ENCODE peak calls at places on chromosomes 1 and 21, in four cellular contexts. F is KG1; W is stimulated activated CD8-positive, alpha-beta memory T cell treated with anti-CD3 and anti-CD28 coated beads, Interleukin-15, amount 100 ng/mL, for 1 hour; J is NCI-H345. P is an unnamed sample.

GRCh38 chr1:116881879-116882520 is 27.7 kb upstream of the PTGFRN start:
- DNase-seq in F (no peak), W (no peak), J (peak; percentile 26), P (peak; percentile 14)

GRCh38 chr1:221776495-221777413 is 34.9 kb upstream of the DUSP10 start:
- DNase-seq in F (no peak), W (no peak), J (no peak), P (no peak)

GRCh38 chr1:32071758-32072621 is 749 bp upstream of the TMEM39B start:
- DNase-seq in F (peak; percentile 28), W (no peak), J (no peak), P (no peak)

GRCh38 chr1:6082430-6082971 is 36.8 kb downstream of the KCNAB2 start:
- DNase-seq in F (no peak), W (no peak), J (no peak), P (no peak)

GRCh38 chr1:7558041-7558461 is 213.0 kb upstream of the VAMP3 start:
- DNase-seq in F (no peak), W (no peak), J (no peak), P (no peak)

GRCh38 chr1:53324728-53325297 is 3.1 kb downstream of the LRP8 start:
- DNase-seq in F (no peak), W (no peak), J (no peak), P (no peak)

GRCh38 chr21:39149882-39150281 is 33.4 kb downstream of the PSMG1 start:
- DNase-seq in F (no peak), W (no peak), J (no peak), P (no peak)

GRCh38 chr1:248841702-248842395 is 3.8 kb downstream of the ZNF672 start:
- DNase-seq in F (no peak), W (no peak), J (peak; percentile 14), P (no peak)

GRCh38 chr1:234731371-234732085 is 121.5 kb upstream of the IRF2BP2 start:
- DNase-seq in F (no peak), W (no peak), J (no peak), P (no peak)

GRCh38 chr1:223048026-223048425 is 95.0 kb downstream of the TLR5 start:
- DNase-seq in F (no peak), W (no peak), J (no peak), P (no peak)

GRCh38 chr21:42474043-42474831 is 21.8 kb downstream of the RSPH1 start:
- DNase-seq in F (no peak), W (no peak), J (peak; percentile 18), P (no peak)

GRCh38 chr1:153192697-153193096 is 10.5 kb upstream of the LELP1 start:
- DNase-seq in F (no peak), W (no peak), J (peak; percentile 77), P (no peak)

GRCh38 chr1:55225228-55225627 is 10.1 kb upstream of the USP24 start:
- DNase-seq in F (no peak), W (no peak), J (no peak), P (no peak)

GRCh38 chr1:221715321-221716169 is 26.3 kb downstream of the DUSP10 start:
- DNase-seq in F (no peak), W (no peak), J (peak; percentile 78), P (no peak)

GRCh38 chr1:12063141-12064072 is at the start of gene TNFRSF8:
- DNase-seq in F (no peak), W (no peak), J (peak; percentile 5), P (peak; percentile 7)

GRCh38 chr1:232438476-232438875 is 191.5 kb downstream of the SIPA1L2 start:
- DNase-seq in F (no peak), W (no peak), J (peak; percentile 24), P (no peak)

GRCh38 chr1:100343897-100344296 is 8.4 kb upstream of the CDC14A start:
- DNase-seq in F (no peak), W (no peak), J (no peak), P (no peak)

GRCh38 chr1:13996334-13996733 is 296.3 kb downstream of the PRDM2 start:
- DNase-seq in F (no peak), W (no peak), J (no peak), P (no peak)

GRCh38 chr1:163970699-163971098 is 588.3 kb upstream of the PBX1 start:
- DNase-seq in F (no peak), W (no peak), J (peak; percentile 5), P (no peak)

GRCh38 chr21:44421901-44422840 is 33.1 kb upstream of the LRRC3 start:
- DNase-seq in F (no peak), W (no peak), J (no peak), P (no peak)

GRCh38 chr1:9324246-9325096 is 31.8 kb downstream of the SPSB1 start:
- DNase-seq in F (no peak), W (no peak), J (no peak), P (no peak)

GRCh38 chr1:43565600-43566360 is 35.1 kb downstream of the PTPRF start:
- DNase-seq in F (no peak), W (no peak), J (no peak), P (no peak)

GRCh38 chr1:150813028-150813707 is 5.1 kb upstream of the CTSK start:
- DNase-seq in F (no peak), W (no peak), J (peak; percentile 36), P (peak; percentile 28)

GRCh38 chr1:204688776-204689175 is 3.2 kb upstream of the LRRN2 start:
- DNase-seq in F (no peak), W (no peak), J (no peak), P (no peak)

GRCh38 chr1:41813755-41814694 is 104.7 kb downstream of the HIVEP3 start:
- DNase-seq in F (no peak), W (no peak), J (no peak), P (no peak)

GRCh38 chr1:40736085-40736531 is 44.6 kb downstream of the NFYC start:
- DNase-seq in F (no peak), W (no peak), J (no peak), P (no peak)

GRCh38 chr1:58361134-58361533 is 185.4 kb downstream of the OMA1 start:
- DNase-seq in F (no peak), W (no peak), J (no peak), P (no peak)

GRCh38 chr1:31595836-31596736 is 19.8 kb downstream of the TINAGL1 start:
- DNase-seq in F (no peak), W (no peak), J (no peak), P (no peak)

GRCh38 chr1:10251325-10252103 is 41.1 kb downstream of the KIF1B start:
- DNase-seq in F (no peak), W (no peak), J (no peak), P (no peak)